ENCODE peak calls at places on chromosomes 7 and 10, in seven cellular contexts. One of them, this sample, is unnamed.

GRCh38 chr10:93150289-93150688 is 76.6 kb downstream of the CYP26A1 start:
- DNase-seq in uterus: no peak
- DNase-seq in thoracic aorta: no peak
- DNase-seq in breast epithelium: peak
- DNase-seq in dorsolateral prefrontal cortex: no peak
- DNase-seq in gastrocnemius medialis: no peak
- DNase-seq in ovary: no peak
- DNase-seq in this sample: no peak

GRCh38 chr10:34575882-34576281 is 239.2 kb downstream of the PARD3 start:
- DNase-seq in dorsolateral prefrontal cortex: no peak
- DNase-seq in uterus: no peak
- DNase-seq in gastrocnemius medialis: no peak
- DNase-seq in thoracic aorta: no peak
- DNase-seq in breast epithelium: no peak
- DNase-seq in ovary: no peak
- DNase-seq in this sample: no peak

GRCh38 chr7:110205899-110206298 is 885.0 kb upstream of the LRRN3 start:
- DNase-seq in dorsolateral prefrontal cortex: no peak
- DNase-seq in uterus: no peak
- DNase-seq in thoracic aorta: no peak
- DNase-seq in ovary: no peak
- DNase-seq in breast epithelium: no peak
- DNase-seq in gastrocnemius medialis: no peak
- DNase-seq in this sample: no peak

GRCh38 chr7:148481965-148482626 is 108.5 kb upstream of the C7orf33 start:
- DNase-seq in gastrocnemius medialis: no peak
- DNase-seq in dorsolateral prefrontal cortex: no peak
- DNase-seq in uterus: no peak
- DNase-seq in thoracic aorta: no peak
- DNase-seq in breast epithelium: no peak
- DNase-seq in ovary: no peak
- DNase-seq in this sample: no peak

GRCh38 chr10:17981766-17982380 is 30.2 kb downstream of the SLC39A12 start:
- DNase-seq in uterus: no peak
- DNase-seq in thoracic aorta: no peak
- DNase-seq in dorsolateral prefrontal cortex: no peak
- DNase-seq in ovary: no peak
- DNase-seq in breast epithelium: no peak
- DNase-seq in gastrocnemius medialis: no peak
- DNase-seq in this sample: no peak

GRCh38 chr7:91373401-91373800 is 109.2 kb downstream of the FZD1 start:
- DNase-seq in thoracic aorta: no peak
- DNase-seq in dorsolateral prefrontal cortex: no peak
- DNase-seq in uterus: no peak
- DNase-seq in ovary: no peak
- DNase-seq in breast epithelium: no peak
- DNase-seq in gastrocnemius medialis: no peak
- DNase-seq in this sample: no peak

GRCh38 chr10:74293686-74294365 is 142.8 kb downstream of the ADK start:
- DNase-seq in thoracic aorta: no peak
- DNase-seq in breast epithelium: no peak
- DNase-seq in uterus: no peak
- DNase-seq in gastrocnemius medialis: no peak
- DNase-seq in ovary: no peak
- DNase-seq in dorsolateral prefrontal cortex: no peak
- DNase-seq in this sample: no peak

GRCh38 chr7:13099197-13099795 is 411.9 kb downstream of the ARL4A start:
- DNase-seq in dorsolateral prefrontal cortex: no peak
- DNase-seq in ovary: no peak
- DNase-seq in breast epithelium: no peak
- DNase-seq in uterus: no peak
- DNase-seq in thoracic aorta: no peak
- DNase-seq in gastrocnemius medialis: no peak
- DNase-seq in this sample: no peak

GRCh38 chr7:158865462-158865922 is 9.1 kb downstream of the DYNC2I1 start:
- DNase-seq in dorsolateral prefrontal cortex: no peak
- DNase-seq in gastrocnemius medialis: no peak
- DNase-seq in thoracic aorta: no peak
- DNase-seq in ovary: no peak
- DNase-seq in breast epithelium: no peak
- DNase-seq in uterus: no peak
- DNase-seq in this sample: no peak

GRCh38 chr7:133530682-133531081 is 277.8 kb downstream of the EXOC4 start:
- DNase-seq in uterus: no peak
- DNase-seq in thoracic aorta: no peak
- DNase-seq in gastrocnemius medialis: no peak
- DNase-seq in ovary: no peak
- DNase-seq in dorsolateral prefrontal cortex: no peak
- DNase-seq in breast epithelium: no peak
- DNase-seq in this sample: no peak

GRCh38 chr10:129511086-129511485 is 44.0 kb downstream of the MGMT start:
- DNase-seq in uterus: no peak
- DNase-seq in breast epithelium: no peak
- DNase-seq in ovary: no peak
- DNase-seq in thoracic aorta: no peak
- DNase-seq in dorsolateral prefrontal cortex: no peak
- DNase-seq in gastrocnemius medialis: no peak
- DNase-seq in this sample: no peak

GRCh38 chr7:6186578-6186977 is 85.8 kb downstream of the CYTH3 start:
- DNase-seq in gastrocnemius medialis: no peak
- DNase-seq in ovary: no peak
- DNase-seq in breast epithelium: no peak
- DNase-seq in dorsolateral prefrontal cortex: no peak
- DNase-seq in thoracic aorta: no peak
- DNase-seq in uterus: no peak
- DNase-seq in this sample: no peak

GRCh38 chr10:94005050-94005449 is 11.3 kb downstream of the PLCE1 start:
- DNase-seq in thoracic aorta: no peak
- DNase-seq in uterus: no peak
- DNase-seq in dorsolateral prefrontal cortex: no peak
- DNase-seq in breast epithelium: peak
- DNase-seq in gastrocnemius medialis: no peak
- DNase-seq in ovary: no peak
- DNase-seq in this sample: no peak

GRCh38 chr10:131002031-131002861 is 309.3 kb downstream of the TCERG1L start:
- DNase-seq in gastrocnemius medialis: peak
- DNase-seq in ovary: no peak
- DNase-seq in dorsolateral prefrontal cortex: no peak
- DNase-seq in breast epithelium: no peak
- DNase-seq in thoracic aorta: no peak
- DNase-seq in uterus: no peak
- DNase-seq in this sample: no peak

GRCh38 chr10:63363951-63364350 is 101.8 kb downstream of the JMJD1C start:
- DNase-seq in dorsolateral prefrontal cortex: no peak
- DNase-seq in ovary: no peak
- DNase-seq in gastrocnemius medialis: no peak
- DNase-seq in breast epithelium: no peak
- DNase-seq in thoracic aorta: no peak
- DNase-seq in uterus: no peak
- DNase-seq in this sample: no peak

GRCh38 chr7:129401968-129402860 is 32.0 kb upstream of the STRIP2 start:
- DNase-seq in breast epithelium: no peak
- DNase-seq in dorsolateral prefrontal cortex: no peak
- DNase-seq in gastrocnemius medialis: no peak
- DNase-seq in thoracic aorta: no peak
- DNase-seq in ovary: no peak
- DNase-seq in uterus: no peak
- DNase-seq in this sample: no peak

GRCh38 chr7:21352540-21353387 is 75.1 kb upstream of the SP4 start:
- DNase-seq in breast epithelium: no peak
- DNase-seq in thoracic aorta: no peak
- DNase-seq in gastrocnemius medialis: no peak
- DNase-seq in uterus: no peak
- DNase-seq in ovary: no peak
- DNase-seq in dorsolateral prefrontal cortex: no peak
- DNase-seq in this sample: no peak

GRCh38 chr10:87875929-87876571 is 12.6 kb downstream of the PTEN start:
- DNase-seq in breast epithelium: no peak
- DNase-seq in gastrocnemius medialis: no peak
- DNase-seq in uterus: no peak
- DNase-seq in ovary: no peak
- DNase-seq in thoracic aorta: no peak
- DNase-seq in dorsolateral prefrontal cortex: no peak
- DNase-seq in this sample: no peak

GRCh38 chr7:81669476-81670105 is 100.3 kb downstream of the HGF start:
- DNase-seq in thoracic aorta: no peak
- DNase-seq in dorsolateral prefrontal cortex: no peak
- DNase-seq in breast epithelium: no peak
- DNase-seq in uterus: no peak
- DNase-seq in ovary: no peak
- DNase-seq in gastrocnemius medialis: no peak
- DNase-seq in this sample: no peak

GRCh38 chr10:62442894-62443674 is 68.9 kb downstream of the ZNF365 start:
- DNase-seq in breast epithelium: no peak
- DNase-seq in thoracic aorta: no peak
- DNase-seq in dorsolateral prefrontal cortex: no peak
- DNase-seq in ovary: no peak
- DNase-seq in gastrocnemius medialis: no peak
- DNase-seq in uterus: no peak
- DNase-seq in this sample: no peak

GRCh38 chr10:60444494-60445064 is 54.9 kb upstream of the ANK3 start:
- DNase-seq in dorsolateral prefrontal cortex: no peak
- DNase-seq in ovary: no peak
- DNase-seq in thoracic aorta: no peak
- DNase-seq in breast epithelium: no peak
- DNase-seq in uterus: no peak
- DNase-seq in gastrocnemius medialis: no peak
- DNase-seq in this sample: no peak
- TF ChIP-seq CTCF in dorsolateral prefrontal cortex: peak
- TF ChIP-seq CTCF in ovary: peak
- TF ChIP-seq CTCF in thoracic aorta: peak
- TF ChIP-seq CTCF in breast epithelium: peak
- TF ChIP-seq CTCF in uterus: peak
- TF ChIP-seq CTCF in gastrocnemius medialis: no peak
- TF ChIP-seq CTCF in this sample: peak

GRCh38 chr10:115902596-115902995 is 370.4 kb downstream of the GFRA1 start:
- DNase-seq in dorsolateral prefrontal cortex: no peak
- DNase-seq in gastrocnemius medialis: no peak
- DNase-seq in breast epithelium: no peak
- DNase-seq in ovary: no peak
- DNase-seq in uterus: no peak
- DNase-seq in thoracic aorta: no peak
- DNase-seq in this sample: no peak

GRCh38 chr10:115909037-115909436 is 364.0 kb downstream of the GFRA1 start:
- DNase-seq in thoracic aorta: no peak
- DNase-seq in gastrocnemius medialis: no peak
- DNase-seq in breast epithelium: no peak
- DNase-seq in uterus: no peak
- DNase-seq in ovary: no peak
- DNase-seq in dorsolateral prefrontal cortex: no peak
- DNase-seq in this sample: no peak

GRCh38 chr10:115898242-115898641 is 374.8 kb downstream of the GFRA1 start:
- DNase-seq in breast epithelium: no peak
- DNase-seq in uterus: no peak
- DNase-seq in gastrocnemius medialis: no peak
- DNase-seq in dorsolateral prefrontal cortex: no peak
- DNase-seq in thoracic aorta: no peak
- DNase-seq in ovary: no peak
- DNase-seq in this sample: no peak

GRCh38 chr10:115903845-115904244 is 369.2 kb downstream of the GFRA1 start:
- DNase-seq in dorsolateral prefrontal cortex: no peak
- DNase-seq in ovary: no peak
- DNase-seq in thoracic aorta: no peak
- DNase-seq in gastrocnemius medialis: no peak
- DNase-seq in breast epithelium: no peak
- DNase-seq in uterus: no peak
- DNase-seq in this sample: no peak
- TF ChIP-seq CTCF in dorsolateral prefrontal cortex: no peak
- TF ChIP-seq CTCF in ovary: no peak
- TF ChIP-seq CTCF in thoracic aorta: no peak
- TF ChIP-seq CTCF in gastrocnemius medialis: no peak
- TF ChIP-seq CTCF in breast epithelium: no peak
- TF ChIP-seq CTCF in uterus: no peak
- TF ChIP-seq CTCF in this sample: no peak

DNA sequence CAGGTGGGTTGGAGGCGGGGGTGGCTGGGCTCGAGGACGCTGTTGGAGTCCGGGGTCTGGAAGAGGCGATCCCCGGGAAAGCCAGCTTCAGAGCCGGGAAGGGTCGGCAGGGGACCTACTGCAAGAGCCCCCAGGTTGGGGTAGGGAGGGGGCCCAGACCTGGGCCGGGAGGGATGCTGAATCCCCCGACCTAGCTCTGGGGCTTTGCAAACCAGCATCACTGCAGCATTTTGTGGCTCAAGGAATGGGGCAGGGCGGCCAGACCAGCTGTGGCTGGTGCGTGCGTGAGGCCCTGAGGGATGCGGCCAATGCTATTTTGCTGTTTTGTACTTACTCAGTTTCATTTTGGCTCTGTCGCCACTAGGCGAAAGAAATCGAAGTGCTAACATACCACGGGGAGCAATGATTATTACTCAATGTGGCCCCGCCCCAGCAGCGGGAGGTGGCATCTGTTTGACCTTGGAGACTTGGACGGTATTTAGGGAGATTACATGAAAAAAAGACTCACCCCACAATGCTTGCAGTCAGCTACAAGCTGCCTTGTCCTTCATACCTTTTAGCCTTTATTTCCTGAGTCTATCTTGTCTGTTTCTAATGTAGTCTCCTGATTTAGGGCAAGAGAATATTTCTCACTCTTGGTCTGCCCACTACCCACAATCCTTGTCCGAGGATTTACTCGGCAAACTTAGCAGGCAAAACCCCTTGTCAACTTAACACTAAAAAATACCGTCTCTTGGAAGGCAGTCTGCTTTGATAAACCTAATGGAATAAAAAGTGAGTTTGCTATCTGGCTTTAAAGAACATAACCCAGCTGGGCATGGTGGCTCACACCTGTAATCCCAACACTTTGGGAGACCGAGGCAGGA is 16.2 kb downstream of the HSPB1 start:
- DNase-seq in dorsolateral prefrontal cortex: no peak
- DNase-seq in gastrocnemius medialis: peak
- DNase-seq in thoracic aorta: no peak
- DNase-seq in breast epithelium: peak
- DNase-seq in ovary: peak
- DNase-seq in uterus: peak
- DNase-seq in this sample: peak
- TF ChIP-seq CTCF in dorsolateral prefrontal cortex: peak
- TF ChIP-seq CTCF in gastrocnemius medialis: no peak
- TF ChIP-seq CTCF in thoracic aorta: peak
- TF ChIP-seq CTCF in breast epithelium: peak
- TF ChIP-seq CTCF in ovary: peak
- TF ChIP-seq CTCF in uterus: peak
- TF ChIP-seq CTCF in this sample: peak

GRCh38 chr7:1505731-1506550 is 1.8 kb upstream of the INTS1 start:
- DNase-seq in uterus: no peak
- DNase-seq in breast epithelium: no peak
- DNase-seq in dorsolateral prefrontal cortex: peak
- DNase-seq in thoracic aorta: no peak
- DNase-seq in ovary: peak
- DNase-seq in gastrocnemius medialis: no peak
- DNase-seq in this sample: no peak
- TF ChIP-seq CTCF in uterus: no peak
- TF ChIP-seq CTCF in breast epithelium: no peak
- TF ChIP-seq CTCF in dorsolateral prefrontal cortex: no peak
- TF ChIP-seq CTCF in thoracic aorta: no peak
- TF ChIP-seq CTCF in ovary: no peak
- TF ChIP-seq CTCF in gastrocnemius medialis: no peak
- TF ChIP-seq CTCF in this sample: no peak

DNA sequence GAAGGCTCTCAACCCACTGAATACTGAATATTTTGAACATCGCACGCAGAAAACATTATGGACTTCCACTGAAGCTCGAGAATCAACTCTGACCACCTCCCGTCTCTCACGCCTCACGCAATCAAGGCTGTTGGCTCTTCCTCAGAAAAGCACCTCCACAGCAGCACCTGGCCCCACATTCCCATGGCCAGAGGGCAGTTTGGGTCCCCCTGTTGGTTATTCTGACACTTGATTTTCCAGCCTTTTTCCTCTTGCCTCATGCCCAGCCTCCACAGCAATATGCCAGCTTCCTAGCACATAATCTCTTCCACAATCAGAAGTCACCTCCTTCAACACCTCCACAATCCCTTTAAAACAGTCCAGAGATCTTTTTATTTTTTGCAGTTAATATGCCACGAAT is 55.9 kb downstream of the SVOPL start:
- DNase-seq in ovary: no peak
- DNase-seq in dorsolateral prefrontal cortex: no peak
- DNase-seq in breast epithelium: no peak
- DNase-seq in uterus: no peak
- DNase-seq in gastrocnemius medialis: no peak
- DNase-seq in thoracic aorta: no peak
- DNase-seq in this sample: no peak
- TF ChIP-seq CTCF in ovary: no peak
- TF ChIP-seq CTCF in dorsolateral prefrontal cortex: no peak
- TF ChIP-seq CTCF in breast epithelium: no peak
- TF ChIP-seq CTCF in uterus: no peak
- TF ChIP-seq CTCF in gastrocnemius medialis: no peak
- TF ChIP-seq CTCF in thoracic aorta: no peak
- TF ChIP-seq CTCF in this sample: no peak

This sample was measured in progenitor cell of endocrine pancreas.